ENCODE peak calls at places on chromosomes 11 and 22, in six cellular contexts. Z is PC-3; X is effector memory CD4-positive, alpha-beta T cell; I is endothelial cell of umbilical vein; L is naive thymus-derived CD4-positive, alpha-beta T cell; Y is A549. S is an unnamed sample.

GRCh38 chr11:122642472-122642922 is 13.0 kb upstream of the UBASH3B start:
- DNase-seq in Z (peak; percentile 98), X (no peak), I (peak; percentile 60), L (no peak), Y (peak; percentile 95), S (no peak)

GRCh38 chr11:1628506-1629325 is 859 bp upstream of the KRTAP5-5 start:
- DNase-seq in Z (peak; percentile 47), X (peak; percentile 20), I (peak; percentile 34), L (peak; percentile 35), Y (peak; percentile 44), S (peak; percentile 80)

GRCh38 chr11:93248602-93249001 is 50.8 kb upstream of the SLC36A4 start:
- DNase-seq in Z (peak; percentile 39), X (no peak), I (peak; percentile 15), L (no peak), Y (no peak), S (no peak)

GRCh38 chr22:19886605-19887250 is 32.1 kb upstream of the GNB1L start:
- DNase-seq in Z (no peak), X (no peak), I (peak; percentile 78), L (peak; percentile 71), Y (no peak), S (no peak)

GRCh38 chr22:46245515-46245914 is 4.6 kb downstream of the CDPF1 start:
- DNase-seq in Z (no peak), X (no peak), I (no peak), L (no peak), Y (no peak), S (no peak)

GRCh38 chr11:19281555-19281954 is 40.8 kb upstream of the E2F8 start:
- DNase-seq in Z (no peak), X (no peak), I (no peak), L (no peak), Y (no peak), S (no peak)

GRCh38 chr11:23313001-23313400 is 452.7 kb upstream of the CCDC179 start:
- DNase-seq in Z (no peak), X (no peak), I (no peak), L (no peak), Y (no peak), S (no peak)

GRCh38 chr11:19242184-19242932 is 1.6 kb upstream of the E2F8 start:
- DNase-seq in Z (no peak), X (no peak), I (peak; percentile 12), L (no peak), Y (no peak), S (no peak)

GRCh38 chr11:61540528-61540927 is 32.0 kb downstream of the LRRC10B start:
- DNase-seq in Z (no peak), X (no peak), I (no peak), L (no peak), Y (no peak), S (no peak)

GRCh38 chr11:69449320-69450063 is 32.0 kb upstream of the LINC01488 start:
- DNase-seq in Z (no peak), X (no peak), I (peak; percentile 92), L (no peak), Y (no peak), S (no peak)

GRCh38 chr11:31690041-31690440 is 121.1 kb downstream of the PAX6 start:
- DNase-seq in Z (no peak), X (no peak), I (peak; percentile 5), L (no peak), Y (no peak), S (no peak)

GRCh38 chr11:33867566-33867965 is 24.3 kb downstream of the LMO2 start:
- DNase-seq in Z (no peak), X (no peak), I (no peak), L (no peak), Y (no peak), S (no peak)

GRCh38 chr11:33864479-33864878 is 27.4 kb downstream of the LMO2 start:
- DNase-seq in Z (no peak), X (no peak), I (no peak), L (no peak), Y (no peak), S (no peak)

GRCh38 chr11:33869511-33870422 is 22.1 kb downstream of the LMO2 start:
- DNase-seq in Z (peak; percentile 21), X (no peak), I (peak; percentile 92), L (no peak), Y (peak; percentile 14), S (peak; percentile 42)

GRCh38 chr11:33868646-33869461 is 23.0 kb downstream of the LMO2 start:
- DNase-seq in Z (no peak), X (no peak), I (no peak), L (no peak), Y (no peak), S (no peak)

DNA sequence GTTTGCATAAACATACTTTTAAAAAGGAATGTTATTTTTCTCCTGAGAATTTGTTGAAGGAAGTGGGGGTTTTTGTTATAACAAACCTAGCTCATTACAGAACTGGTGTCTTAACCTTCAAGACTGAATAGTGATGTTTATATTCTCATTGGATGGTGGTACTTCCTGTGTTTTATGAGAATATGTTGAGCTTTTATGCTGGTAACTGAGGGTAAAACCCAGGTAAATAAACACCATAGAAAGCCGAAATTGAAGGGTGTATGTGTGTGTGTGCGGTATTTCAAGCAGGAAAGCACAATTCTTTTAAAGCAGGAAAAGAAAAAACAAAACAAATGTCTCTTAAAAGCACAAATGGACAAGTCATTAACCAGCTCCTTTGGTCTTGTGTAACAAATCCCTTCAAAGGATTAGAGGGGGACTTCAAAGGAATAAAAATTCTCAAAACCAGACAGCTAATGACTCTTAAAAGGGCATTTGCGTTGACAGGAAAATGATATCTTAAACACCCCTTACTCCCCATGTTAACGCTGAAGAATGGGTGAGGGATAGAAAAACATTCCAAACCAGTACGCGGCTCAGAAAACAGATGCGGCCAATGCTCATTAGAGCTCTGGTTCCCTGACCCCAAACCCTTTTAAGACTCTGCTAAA is 23.8 kb downstream of the LMO2 start:
- DNase-seq in Z (no peak), X (no peak), I (peak; percentile 75), L (no peak), Y (no peak), S (no peak)
- H3K4me3 ChIP-seq in Z (no peak overlapping the region), X (no peak overlapping the region), I (peak overlapping the region; percentile 90), L (no peak overlapping the region), Y (no peak overlapping the region), S (no peak overlapping the region)

GRCh38 chr22:35972559-35972958 is 56.1 kb downstream of the RBFOX2 start:
- DNase-seq in Z (peak; percentile 53), X (no peak), I (no peak), L (no peak), Y (no peak), S (no peak)
- H3K4me1 ChIP-seq in Z (peaks cover 31% of the 10 kb centered on the region), X (no peaks in the 10 kb centered on the region), I (peaks cover 29% of the 10 kb centered on the region), L (no peaks in the 10 kb centered on the region), Y (peaks cover 22% of the 10 kb centered on the region), S (peaks cover 13% of the 10 kb centered on the region)

GRCh38 chr22:32353840-32354239 is 3.8 kb upstream of the RFPL3 start:
- DNase-seq in Z (no peak), X (no peak), I (no peak), L (no peak), Y (no peak), S (no peak)
- H3K4me3 ChIP-seq in Z (no peak overlapping the region), X (no peak overlapping the region), I (no peak overlapping the region), L (no peak overlapping the region), Y (no peak overlapping the region), S (no peak overlapping the region)

GRCh38 chr11:117176186-117176585 is 2.4 kb upstream of the SIDT2 start:
- DNase-seq in Z (no peak), X (no peak), I (no peak), L (no peak), Y (no peak), S (no peak)
- H3K4me1 ChIP-seq in Z (peaks cover 24% of the 10 kb centered on the region), X (peaks cover 24% of the 10 kb centered on the region), I (peaks cover 32% of the 10 kb centered on the region), L (peaks cover 12% of the 10 kb centered on the region), Y (peaks cover 13% of the 10 kb centered on the region), S (peaks cover 20% of the 10 kb centered on the region)

S was measured in HAP-1.